ENCODE peak calls at places on chromosome 13, in five cellular contexts. K, L, X, W and F are unnamed samples.
A peak's percentile ranks its signal among the peaks of the same experiment; 100 is the strongest.

GRCh38 chr13:39894586-39894985 is 239.1 kb downstream of the COG6 start:
- DNase-seq in K (no peak), L (no peak), X (no peak), W (no peak), F (no peak)

GRCh38 chr13:30081331-30081730 is 226.0 kb downstream of the KATNAL1 start:
- DNase-seq in K (no peak), L (no peak), X (no peak), W (no peak), F (no peak)

GRCh38 chr13:108830916-108831315 is 201.5 kb downstream of the MYO16 start:
- DNase-seq in K (no peak), L (no peak), X (no peak), W (no peak), F (no peak)

GRCh38 chr13:35856084-35856483 is 275.1 kb downstream of the DCLK1 start:
- DNase-seq in K (no peak), L (no peak), X (no peak), W (no peak), F (no peak)

GRCh38 chr13:83753912-83754624 is 128.2 kb downstream of the SLITRK1 start:
- DNase-seq in K (no peak), L (no peak), X (no peak), W (no peak), F (no peak)

GRCh38 chr13:23378009-23378632 is 55.4 kb downstream of the SACS start:
- DNase-seq in K (peak; percentile 37), L (peak; percentile 63), X (no peak), W (peak; percentile 46), F (no peak)

GRCh38 chr13:89486065-89486464 is 1814.9 kb downstream of the SLITRK5 start:
- DNase-seq in K (no peak), L (no peak), X (no peak), W (no peak), F (no peak)

GRCh38 chr13:35699805-35700204 is 223.3 kb upstream of the MAB21L1 start:
- DNase-seq in K (no peak), L (no peak), X (no peak), W (no peak), F (no peak)

GRCh38 chr13:48349525-48349924 is 46.0 kb downstream of the RB1 start:
- DNase-seq in K (no peak), L (no peak), X (no peak), W (no peak), F (no peak)
- H3K9me3 ChIP-seq in K (peaks cover 4% of the 10 kb centered on the region), L (no peaks in the 10 kb centered on the region), X (peaks cover 42% of the 10 kb centered on the region), W (no peaks in the 10 kb centered on the region), F (peaks cover 3% of the 10 kb centered on the region)

GRCh38 chr13:104357174-104357573 is 1291.0 kb upstream of the SLC10A2 start:
- DNase-seq in K (no peak), L (no peak), X (no peak), W (no peak), F (no peak)

GRCh38 chr13:104357672-104358314 is 1291.6 kb upstream of the SLC10A2 start:
- DNase-seq in K (no peak), L (no peak), X (no peak), W (no peak), F (no peak)
- H3K9me3 ChIP-seq in K (no peaks in the 10 kb centered on the region), L (no peaks in the 10 kb centered on the region), X (peaks cover 16% of the 10 kb centered on the region), W (no peaks in the 10 kb centered on the region), F (no peaks in the 10 kb centered on the region)

GRCh38 chr13:19053561-19053960 is 128.1 kb downstream of the TUBA3C start:
- DNase-seq in K (no peak), L (no peak), X (no peak), W (no peak), F (no peak)
- H3K9me3 ChIP-seq in K (no peaks in the 10 kb centered on the region), L (no peaks in the 10 kb centered on the region), X (peaks cover 4% of the 10 kb centered on the region), W (no peaks in the 10 kb centered on the region), F (no peaks in the 10 kb centered on the region)

GRCh38 chr13:18944501-18945068 is 237.0 kb downstream of the TUBA3C start:
- DNase-seq in K (no peak), L (no peak), X (no peak), W (no peak), F (no peak)
- H3K9me3 ChIP-seq in K (no peaks in the 10 kb centered on the region), L (no peaks in the 10 kb centered on the region), X (no peaks in the 10 kb centered on the region), W (no peaks in the 10 kb centered on the region), F (no peaks in the 10 kb centered on the region)